ENCODE peak calls at places on chromosomes 6 and 20, in eight cellular contexts. G, A, X, L, Z, J, E and W are unnamed samples.

GRCh38 chr6:57247603-57248002 is 25.5 kb upstream of the RAB23 start:
- DNase-seq in G (no peak), A (no peak), X (no peak), L (peak; percentile 37), Z (no peak), J (peak; percentile 48), E (no peak), W (no peak)

GRCh38 chr6:108942556-108943492 is 94.6 kb downstream of the ARMC2 start:
- DNase-seq in G (peak; percentile 51), A (no peak), X (no peak), L (no peak), Z (no peak), J (no peak), E (no peak), W (no peak)

GRCh38 chr6:145562771-145563615 is 172.3 kb downstream of the EPM2A start:
- DNase-seq in G (no peak), A (peak; percentile 16), X (no peak), L (no peak), Z (no peak), J (no peak), E (no peak), W (no peak)

GRCh38 chr20:19806806-19807691 is 49.0 kb downstream of the RIN2 start:
- DNase-seq in G (peak; percentile 47), A (peak; percentile 60), X (no peak), L (peak; percentile 62), Z (no peak), J (peak; percentile 49), E (no peak), W (no peak)

GRCh38 chr6:14283600-14284235 is 166.1 kb downstream of the CD83 start:
- DNase-seq in G (no peak), A (no peak), X (no peak), L (no peak), Z (peak; percentile 41), J (peak; percentile 27), E (no peak), W (no peak)

GRCh38 chr20:16205505-16205904 is 367.7 kb downstream of the KIF16B start:
- DNase-seq in G (no peak), A (no peak), X (no peak), L (no peak), Z (no peak), J (no peak), E (no peak), W (no peak)

GRCh38 chr6:116011096-116011401 is 49.6 kb downstream of the FRK start:
- DNase-seq in G (no peak), A (no peak), X (no peak), L (no peak), Z (no peak), J (no peak), E (no peak), W (no peak)

GRCh38 chr6:153949606-153950005 is 89.4 kb upstream of the OPRM1 start:
- DNase-seq in G (no peak), A (no peak), X (no peak), L (no peak), Z (no peak), J (no peak), E (no peak), W (no peak)

GRCh38 chr20:44598413-44599290 is 16.3 kb downstream of the PKIG start:
- DNase-seq in G (peak; percentile 41), A (no peak), X (peak; percentile 44), L (peak; percentile 70), Z (no peak), J (peak; percentile 28), E (no peak), W (no peak)

GRCh38 chr20:33250666-33251065 is 14.9 kb downstream of the BPIFA1 start:
- DNase-seq in G (no peak), A (no peak), X (no peak), L (no peak), Z (no peak), J (no peak), E (no peak), W (no peak)

GRCh38 chr6:36488221-36488620 is 45.4 kb downstream of the KCTD20 start:
- DNase-seq in G (no peak), A (no peak), X (no peak), L (no peak), Z (no peak), J (no peak), E (no peak), W (no peak)

GRCh38 chr6:43021270-43022047 is at the start of gene RRP36:
- DNase-seq in G (peak; percentile 91), A (peak; percentile 70), X (peak; percentile 90), L (peak; percentile 76), Z (peak; percentile 89), J (peak; percentile 66), E (peak; percentile 81), W (no peak)

GRCh38 chr20:35447082-35447789 is 8.2 kb upstream of the CEP250 start:
- DNase-seq in G (peak; percentile 74), A (peak; percentile 62), X (peak; percentile 85), L (peak; percentile 84), Z (peak; percentile 88), J (peak; percentile 77), E (peak; percentile 93), W (peak; percentile 11)
- TF ChIP-seq CTCF in G (peak; percentile 92), A (peak; percentile 99), X (peak; percentile 92), L (peak; percentile 97), Z (peak; percentile 85), J (peak; percentile 97), E (peak; percentile 92), W (peak; percentile 99)

DNA sequence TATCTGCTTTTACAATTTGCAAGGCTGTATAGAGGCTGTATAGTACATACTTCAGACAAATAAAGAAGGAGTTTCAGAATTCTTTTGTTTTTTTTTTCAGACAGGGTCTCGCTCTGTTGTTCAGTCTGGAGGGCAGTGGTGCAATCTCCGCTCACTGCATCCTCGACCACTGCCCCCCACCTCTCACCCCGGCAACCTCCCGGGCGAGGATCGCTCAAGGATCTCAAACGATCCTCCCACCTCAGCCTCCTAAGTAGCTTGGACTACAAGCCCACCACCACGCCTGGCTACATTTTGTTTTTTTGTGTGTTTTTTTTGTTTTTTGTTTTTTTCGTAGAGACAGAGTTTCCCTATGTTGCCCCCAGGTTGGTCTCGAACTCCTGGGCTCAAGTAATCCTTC is 1.8 kb downstream of the FASTKD5 start:
- DNase-seq in G (no peak), A (no peak), X (no peak), L (no peak), Z (no peak), J (no peak), E (no peak), W (no peak)
- H3K4me3 ChIP-seq in G (peak overlapping the region; percentile 98), A (peak overlapping the region; percentile 90), X (peak overlapping the region; percentile 100), L (peak overlapping the region; percentile 72), Z (peak overlapping the region; percentile 98), J (peak overlapping the region; percentile 93), E (peak overlapping the region; percentile 96), W (no peak overlapping the region)

GRCh38 chr20:56504373-56505005 is 20.1 kb upstream of the FAM209A start:
- DNase-seq in G (peak; percentile 48), A (no peak), X (no peak), L (peak; percentile 6), Z (peak; percentile 64), J (no peak), E (no peak), W (no peak)
- TF ChIP-seq CTCF in G (peak; percentile 58), A (peak; percentile 49), X (no peak), L (peak; percentile 57), Z (peak; percentile 65), J (peak; percentile 38), E (no peak), W (peak; percentile 71)

GRCh38 chr6:134517863-134518262 is 200.0 kb upstream of the SGK1 start:
- DNase-seq in G (peak; percentile 34), A (no peak), X (no peak), L (peak; percentile 35), Z (no peak), J (no peak), E (no peak), W (no peak)
- H3K4me3 ChIP-seq in G (peak overlapping the region; percentile 6), A (no peak overlapping the region), X (no peak overlapping the region), L (no peak overlapping the region), Z (no peak overlapping the region), J (no peak overlapping the region), E (no peak overlapping the region), W (no peak overlapping the region)